ENCODE peak calls at places on chromosomes 16 and 17, in ten cellular contexts. One of them, this sample, is unnamed.

GRCh38 chr16:11257131-11257938 is 1.3 kb upstream of the SOCS1 start:
- DNase-seq in spleen: peak
- DNase-seq in brain microvascular endothelial cell: peak
- DNase-seq in progenitor cell of endocrine pancreas: peak
- DNase-seq in HFF-Myc: peak
- DNase-seq in iPS-NIHi11: peak
- DNase-seq in SW 1271: peak
- DNase-seq in GM04504: peak
- DNase-seq in aorta: peak
- DNase-seq in psoas muscle: peak
- DNase-seq in this sample: peak

GRCh38 chr17:50280068-50280467 is 5.8 kb downstream of the TMEM92 start:
- DNase-seq in spleen: no peak
- DNase-seq in brain microvascular endothelial cell: no peak
- DNase-seq in progenitor cell of endocrine pancreas: no peak
- DNase-seq in HFF-Myc: no peak
- DNase-seq in iPS-NIHi11: no peak
- DNase-seq in SW 1271: no peak
- DNase-seq in GM04504: no peak
- DNase-seq in aorta: no peak
- DNase-seq in psoas muscle: no peak
- DNase-seq in this sample: no peak

GRCh38 chr17:82772026-82772425 is 20.2 kb downstream of the TBCD start:
- DNase-seq in spleen: no peak
- DNase-seq in brain microvascular endothelial cell: peak
- DNase-seq in progenitor cell of endocrine pancreas: no peak
- DNase-seq in HFF-Myc: no peak
- DNase-seq in iPS-NIHi11: no peak
- DNase-seq in SW 1271: peak
- DNase-seq in GM04504: peak
- DNase-seq in aorta: no peak
- DNase-seq in psoas muscle: peak
- DNase-seq in this sample: peak

GRCh38 chr16:67963325-67964321 is 4.8 kb downstream of the SLC12A4 start:
- DNase-seq in spleen: peak
- DNase-seq in brain microvascular endothelial cell: no peak
- DNase-seq in progenitor cell of endocrine pancreas: no peak
- DNase-seq in HFF-Myc: no peak
- DNase-seq in iPS-NIHi11: peak
- DNase-seq in SW 1271: no peak
- DNase-seq in GM04504: no peak
- DNase-seq in aorta: peak
- DNase-seq in psoas muscle: peak
- DNase-seq in this sample: no peak

GRCh38 chr17:40456396-40456951 is 13.2 kb downstream of the IGFBP4 start:
- DNase-seq in spleen: no peak
- DNase-seq in brain microvascular endothelial cell: no peak
- DNase-seq in progenitor cell of endocrine pancreas: no peak
- DNase-seq in HFF-Myc: no peak
- DNase-seq in iPS-NIHi11: no peak
- DNase-seq in SW 1271: no peak
- DNase-seq in GM04504: no peak
- DNase-seq in aorta: no peak
- DNase-seq in psoas muscle: no peak
- DNase-seq in this sample: no peak

GRCh38 chr17:29393451-29393850 is 3.3 kb downstream of the TAOK1 start:
- DNase-seq in spleen: no peak
- DNase-seq in brain microvascular endothelial cell: no peak
- DNase-seq in progenitor cell of endocrine pancreas: no peak
- DNase-seq in HFF-Myc: no peak
- DNase-seq in iPS-NIHi11: no peak
- DNase-seq in SW 1271: no peak
- DNase-seq in GM04504: no peak
- DNase-seq in aorta: no peak
- DNase-seq in psoas muscle: no peak
- DNase-seq in this sample: no peak

GRCh38 chr16:64969221-64969620 is 152.6 kb downstream of the CDH11 start:
- DNase-seq in spleen: no peak
- DNase-seq in brain microvascular endothelial cell: peak
- DNase-seq in progenitor cell of endocrine pancreas: no peak
- DNase-seq in HFF-Myc: no peak
- DNase-seq in iPS-NIHi11: no peak
- DNase-seq in SW 1271: no peak
- DNase-seq in GM04504: no peak
- DNase-seq in aorta: no peak
- DNase-seq in psoas muscle: no peak
- DNase-seq in this sample: no peak

GRCh38 chr17:63645775-63646491 is 23.7 kb downstream of the MAP3K3 start:
- DNase-seq in spleen: no peak
- DNase-seq in brain microvascular endothelial cell: no peak
- DNase-seq in progenitor cell of endocrine pancreas: no peak
- DNase-seq in HFF-Myc: no peak
- DNase-seq in iPS-NIHi11: no peak
- DNase-seq in SW 1271: no peak
- DNase-seq in GM04504: no peak
- DNase-seq in aorta: no peak
- DNase-seq in psoas muscle: no peak
- DNase-seq in this sample: no peak

GRCh38 chr16:85798283-85798776 is 1.0 kb downstream of the EMC8 start:
- DNase-seq in spleen: no peak
- DNase-seq in brain microvascular endothelial cell: no peak
- DNase-seq in progenitor cell of endocrine pancreas: no peak
- DNase-seq in HFF-Myc: no peak
- DNase-seq in iPS-NIHi11: no peak
- DNase-seq in SW 1271: no peak
- DNase-seq in GM04504: no peak
- DNase-seq in aorta: no peak
- DNase-seq in psoas muscle: no peak
- DNase-seq in this sample: no peak

GRCh38 chr17:75155191-75155601 is 884 bp upstream of the JPT1 start:
- DNase-seq in spleen: no peak
- DNase-seq in brain microvascular endothelial cell: no peak
- DNase-seq in progenitor cell of endocrine pancreas: no peak
- DNase-seq in HFF-Myc: no peak
- DNase-seq in iPS-NIHi11: peak
- DNase-seq in SW 1271: no peak
- DNase-seq in GM04504: no peak
- DNase-seq in aorta: peak
- DNase-seq in psoas muscle: no peak
- DNase-seq in this sample: no peak